ENCODE peak calls at places on chromosomes 13 and 19, in seven cellular contexts. I is dorsolateral prefrontal cortex, X is psoas muscle, A is endodermal cell, U is endothelial cell of umbilical vein, Y is upper lobe of right lung, G is left ventricle myocardium inferior. M is an unnamed sample.

GRCh38 chr13:85806553-85807175 is 7.4 kb upstream of the SLITRK6 start:
- DNase-seq in G (no peak), I (no peak), A (no peak), X (no peak), Y (no peak), U (peak; percentile 37), M (no peak)

GRCh38 chr13:95485518-95486144 is 66.9 kb upstream of the CLDN10 start:
- DNase-seq in X (no peak), A (no peak), I (no peak), G (no peak), U (peak; percentile 96), Y (no peak), M (no peak)

GRCh38 chr19:38190061-38190460 is 34.0 kb downstream of the DPF1 start:
- DNase-seq in G (no peak), Y (no peak), A (no peak), U (peak; percentile 24), I (no peak), X (no peak), M (no peak)

GRCh38 chr13:58619396-58620113 is 988.0 kb downstream of the PCDH17 start:
- DNase-seq in G (no peak), A (peak; percentile 51), I (no peak), U (no peak), X (no peak), Y (no peak), M (no peak)

GRCh38 chr19:39971380-39971841 is 446 bp downstream of the PSMC4 start:
- DNase-seq in A (no peak), U (peak; percentile 8), X (no peak), Y (no peak), G (peak; percentile 20), I (peak; percentile 15), M (no peak)

GRCh38 chr13:112204881-112205327 is 138.0 kb downstream of the SOX1 start:
- DNase-seq in U (no peak), G (peak; percentile 32), X (no peak), Y (no peak), A (peak; percentile 90), I (no peak), M (peak; percentile 38)

GRCh38 chr13:113049521-113049941 is 56.1 kb upstream of the F7 start:
- DNase-seq in A (no peak), I (peak; percentile 86), Y (no peak), U (no peak), G (peak; percentile 34), X (peak; percentile 35), M (no peak)

GRCh38 chr13:25733696-25734435 is 317.9 kb downstream of the SHISA2 start:
- DNase-seq in U (no peak), A (no peak), I (no peak), X (no peak), G (no peak), Y (no peak), M (no peak)

GRCh38 chr19:55258476-55258827 is 365 bp downstream of the PPP6R1 start:
- DNase-seq in I (no peak), A (no peak), X (no peak), U (no peak), G (peak; percentile 31), Y (no peak), M (no peak)

GRCh38 chr13:95509521-95510315 is 42.8 kb upstream of the CLDN10 start:
- DNase-seq in U (no peak), A (no peak), I (no peak), X (no peak), G (no peak), Y (no peak), M (no peak)

GRCh38 chr19:55173717-55174409 is 6.2 kb downstream of the SYT5 start:
- DNase-seq in G (peak; percentile 63), U (no peak), I (peak; percentile 54), A (peak; percentile 97), Y (peak; percentile 74), X (no peak), M (peak; percentile 60)

GRCh38 chr19:46745521-46746280 is at the start of gene FKRP:
- DNase-seq in I (no peak), G (peak; percentile 48), X (no peak), Y (no peak), A (peak; percentile 76), U (no peak), M (no peak)

GRCh38 chr19:15129856-15130580 is 22.8 kb downstream of the SYDE1 start:
- DNase-seq in X (no peak), U (no peak), I (no peak), A (no peak), G (no peak), Y (no peak), M (no peak)

GRCh38 chr19:5572556-5573286 is 5.0 kb upstream of the TINCR start:
- DNase-seq in G (no peak), X (no peak), U (no peak), I (no peak), A (no peak), Y (no peak), M (no peak)

GRCh38 chr19:33471111-33471996 is 50.2 kb downstream of the PEPD start:
- DNase-seq in Y (peak; percentile 26), X (no peak), G (no peak), I (peak; percentile 5), U (no peak), A (peak; percentile 17), M (no peak)

GRCh38 chr19:39401549-39402416 is 4.9 kb upstream of the ZFP36 start:
- DNase-seq in I (peak; percentile 47), G (no peak), X (peak; percentile 76), U (no peak), A (peak; percentile 73), Y (peak; percentile 79), M (peak; percentile 50)

GRCh38 chr19:3543150-3544053 is 4.4 kb downstream of the TEKTIP1 start:
- DNase-seq in G (no peak), X (peak; percentile 77), A (no peak), U (no peak), I (peak; percentile 57), Y (no peak), M (peak; percentile 51)
- H3K27ac ChIP-seq in G (no peak overlapping the region), X (no peak overlapping the region), A (no peak overlapping the region), U (no peak overlapping the region), I (peak overlapping the region; percentile 97), Y (no peak overlapping the region), M (no peak overlapping the region)

DNA sequence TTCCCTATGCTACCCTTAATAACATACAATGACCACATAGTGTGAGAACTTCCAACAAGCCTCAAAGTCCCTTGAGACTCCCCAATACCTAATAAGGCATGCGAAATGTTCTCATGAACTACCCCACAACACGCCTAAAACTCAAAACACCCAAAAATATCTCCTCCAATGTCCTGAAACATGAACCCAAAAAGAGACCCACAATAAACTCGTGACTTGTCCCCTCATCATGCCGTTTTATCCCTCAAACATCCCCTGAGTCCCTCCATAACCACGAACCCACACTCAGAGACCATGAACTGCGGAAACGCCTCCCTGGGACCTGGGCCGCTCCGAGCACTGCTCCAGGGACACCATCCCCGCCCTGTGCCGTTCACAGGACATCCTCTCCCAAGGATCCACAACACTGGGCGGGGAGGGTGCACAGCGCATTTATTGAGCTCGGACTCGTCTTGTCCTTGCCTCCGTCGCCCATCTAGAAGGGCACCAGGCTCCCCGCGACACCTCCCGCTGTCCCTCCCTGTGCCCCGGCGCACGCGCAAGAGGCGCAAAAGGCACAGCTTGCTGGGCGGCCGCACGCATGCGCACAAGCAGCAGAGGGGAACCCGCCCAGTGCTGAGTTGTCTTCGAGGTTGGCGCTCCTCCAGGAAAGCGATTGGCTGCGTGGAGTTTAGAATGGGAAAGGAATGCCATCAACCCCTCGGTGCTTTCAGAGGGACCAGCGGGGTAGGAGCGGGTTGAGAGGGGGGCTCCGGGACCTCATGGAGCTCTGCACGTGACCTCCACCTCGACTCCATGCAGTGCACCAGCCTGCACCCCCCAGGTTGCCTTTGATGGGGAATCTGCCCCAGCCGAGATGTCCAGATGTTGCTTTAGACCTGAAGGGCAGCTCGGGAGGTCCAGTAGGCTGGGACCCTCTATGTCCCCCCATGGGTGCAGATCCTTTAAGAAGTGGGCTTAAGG is 8.8 kb downstream of the FXYD3 start:
- DNase-seq in A (peak; percentile 58), I (peak; percentile 93), X (peak; percentile 97), Y (peak; percentile 96), U (peak; percentile 89), G (peak; percentile 93), M (peak; percentile 95)
- H3K4me3 ChIP-seq in A (no peak overlapping the region), I (peak overlapping the region; percentile 50), X (peak overlapping the region; percentile 65), Y (peak overlapping the region; percentile 62), U (peak overlapping the region; percentile 49), G (peak overlapping the region; percentile 79), M (peak overlapping the region; percentile 47)

GRCh38 chr19:30817965-30818364 is 445.8 kb downstream of the ZNF536 start:
- DNase-seq in Y (no peak), A (no peak), U (no peak), X (no peak), I (no peak), G (no peak), M (no peak)

GRCh38 chr19:30811397-30812098 is 439.4 kb downstream of the ZNF536 start:
- DNase-seq in A (no peak), G (no peak), I (no peak), X (no peak), Y (no peak), U (no peak), M (no peak)

GRCh38 chr19:30812099-30812684 is 440.0 kb downstream of the ZNF536 start:
- DNase-seq in X (no peak), U (no peak), G (no peak), I (no peak), Y (no peak), A (no peak), M (no peak)

DNA sequence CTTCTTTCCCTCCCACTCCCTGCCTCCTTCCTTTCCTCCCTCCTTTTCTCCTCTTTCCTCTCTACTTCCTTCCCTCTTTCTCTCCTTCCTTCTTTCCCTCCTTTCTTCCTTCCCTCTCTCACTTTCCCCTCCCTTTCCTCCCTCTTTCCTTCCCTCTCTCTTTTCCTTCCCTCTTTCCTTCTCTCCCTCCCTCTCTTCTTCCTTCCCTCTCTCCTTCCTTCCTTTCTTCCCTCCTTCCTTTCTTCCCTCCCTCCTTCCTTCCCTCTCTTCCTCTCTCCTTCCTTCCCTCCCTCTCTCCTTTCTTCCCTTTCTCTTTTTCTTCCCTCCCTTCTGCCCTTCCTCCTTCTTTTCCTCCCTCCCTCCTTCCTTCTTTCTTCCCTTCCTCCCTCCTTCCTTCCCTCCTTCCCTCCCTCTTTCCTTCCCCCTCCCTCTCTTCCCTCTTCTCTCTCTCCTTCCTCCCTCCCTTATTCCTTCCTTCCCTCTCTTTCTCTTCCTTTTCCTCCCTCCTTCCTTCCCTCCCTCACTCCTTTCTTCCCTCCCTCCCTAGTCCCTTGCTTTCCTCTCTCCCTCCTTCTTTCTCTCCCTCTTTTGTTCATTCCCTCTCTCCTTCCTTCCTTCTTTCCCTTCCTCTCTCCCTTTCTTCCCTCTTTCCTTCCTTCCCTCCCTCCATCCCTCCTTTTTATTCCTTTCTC is 443.9 kb downstream of the ZNF536 start:
- DNase-seq in A (no peak), I (no peak), G (no peak), U (no peak), X (no peak), Y (no peak), M (no peak)
- H3K27ac ChIP-seq in A (no peak overlapping the region), I (no peak overlapping the region), G (no peak overlapping the region), U (no peak overlapping the region), X (no peak overlapping the region), Y (no peak overlapping the region), M (no peak overlapping the region)

DNA sequence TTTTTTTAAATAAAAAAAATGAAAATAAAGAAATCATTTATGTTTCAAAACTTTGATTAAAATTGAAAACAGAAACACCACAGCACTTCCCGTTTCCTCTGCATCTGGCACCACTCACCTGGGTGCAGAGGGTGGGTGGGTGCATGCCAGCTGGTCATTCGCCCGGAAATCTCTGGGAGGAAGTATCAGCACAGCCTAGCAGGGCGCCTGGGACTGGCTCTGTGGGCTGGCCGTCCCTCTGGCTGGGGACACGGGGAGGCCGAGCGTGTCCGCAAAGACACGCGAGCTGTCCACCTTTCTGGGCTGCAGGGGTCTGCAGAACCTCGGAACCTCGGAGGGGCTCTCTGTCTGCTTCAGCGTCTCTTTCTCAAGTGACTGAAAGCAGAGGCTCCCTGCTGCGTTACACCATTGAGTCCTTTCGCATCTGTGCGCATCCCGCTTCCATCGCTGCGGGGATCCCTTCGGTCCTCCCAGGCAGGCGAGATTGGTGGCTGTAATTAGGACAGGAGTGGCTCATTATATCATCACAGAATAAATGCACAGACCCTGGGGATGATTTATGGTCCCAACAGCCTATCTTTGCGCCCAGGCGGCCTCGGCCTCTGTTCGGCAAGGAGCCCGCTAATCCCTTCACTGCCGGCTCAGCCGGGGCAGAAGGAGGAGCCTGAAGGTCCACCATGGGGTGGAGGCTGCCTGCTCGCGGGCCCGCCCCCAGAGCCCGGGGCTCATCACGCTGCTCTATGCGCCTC is 17.2 kb downstream of the CRTC1 start:
- DNase-seq in X (peak; percentile 92), A (peak; percentile 87), Y (peak; percentile 90), I (peak; percentile 55), G (peak; percentile 86), U (peak; percentile 43), M (peak; percentile 84)
- H3K4me3 ChIP-seq in X (peak overlapping the region; percentile 60), A (peak overlapping the region; percentile 66), Y (peak overlapping the region; percentile 47), I (peak overlapping the region; percentile 49), G (peak overlapping the region; percentile 65), U (peak overlapping the region; percentile 9), M (peak overlapping the region; percentile 30)

M was measured in heart right ventricle.